ENCODE peak calls at places on chromosomes 5 and 9, in five cellular contexts. U is AG04450, J is body of pancreas, T is K562, W is heart right ventricle. Z is an unnamed sample.

GRCh38 chr9:119959846-119960545 is 590.8 kb upstream of the BRINP1 start:
- DNase-seq in U (no peak), J (no peak), T (no peak), W (peak; percentile 14), Z (no peak)

GRCh38 chr5:73451218-73452130 is 2.9 kb upstream of the FOXD1 start:
- DNase-seq in U (no peak), J (peak; percentile 75), T (peak; percentile 73), W (peak; percentile 36), Z (peak; percentile 66)

GRCh38 chr9:35357826-35358225 is 132.1 kb upstream of the RUSC2 start:
- DNase-seq in U (no peak), J (no peak), T (no peak), W (no peak), Z (no peak)

GRCh38 chr5:10355071-10355889 is 1.8 kb downstream of the MARCHF6 start:
- DNase-seq in U (no peak), J (no peak), T (no peak), W (no peak), Z (no peak)

GRCh38 chr5:11609570-11610322 is 294.5 kb downstream of the CTNND2 start:
- DNase-seq in U (no peak), J (no peak), T (no peak), W (no peak), Z (no peak)

GRCh38 chr5:154830219-154830595 is 20.2 kb downstream of the FAXDC2 start:
- DNase-seq in U (no peak), J (no peak), T (peak; percentile 3), W (no peak), Z (no peak)

GRCh38 chr5:132428811-132429440 is 59.4 kb downstream of the SLC22A5 start:
- DNase-seq in U (no peak), J (no peak), T (no peak), W (no peak), Z (no peak)

GRCh38 chr5:51518607-51519006 is 135.4 kb downstream of the ISL1 start:
- DNase-seq in U (no peak), J (no peak), T (no peak), W (no peak), Z (no peak)

GRCh38 chr9:122274055-122274454 is 9.4 kb downstream of the MRRF start:
- DNase-seq in U (no peak), J (no peak), T (no peak), W (no peak), Z (no peak)

GRCh38 chr5:176675676-176676360 is 28.5 kb downstream of the TSPAN17 start:
- DNase-seq in U (no peak), J (no peak), T (peak; percentile 63), W (no peak), Z (no peak)

GRCh38 chr5:126069329-126069728 is 353.9 kb upstream of the GRAMD2B start:
- DNase-seq in U (no peak), J (no peak), T (no peak), W (no peak), Z (no peak)

GRCh38 chr5:102713682-102714231 is 41.3 kb upstream of the PAM start:
- DNase-seq in U (no peak), J (no peak), T (no peak), W (no peak), Z (no peak)

GRCh38 chr5:93226202-93226735 is 354.8 kb downstream of the NR2F1-AS1 start:
- DNase-seq in U (no peak), J (no peak), T (no peak), W (no peak), Z (no peak)

DNA sequence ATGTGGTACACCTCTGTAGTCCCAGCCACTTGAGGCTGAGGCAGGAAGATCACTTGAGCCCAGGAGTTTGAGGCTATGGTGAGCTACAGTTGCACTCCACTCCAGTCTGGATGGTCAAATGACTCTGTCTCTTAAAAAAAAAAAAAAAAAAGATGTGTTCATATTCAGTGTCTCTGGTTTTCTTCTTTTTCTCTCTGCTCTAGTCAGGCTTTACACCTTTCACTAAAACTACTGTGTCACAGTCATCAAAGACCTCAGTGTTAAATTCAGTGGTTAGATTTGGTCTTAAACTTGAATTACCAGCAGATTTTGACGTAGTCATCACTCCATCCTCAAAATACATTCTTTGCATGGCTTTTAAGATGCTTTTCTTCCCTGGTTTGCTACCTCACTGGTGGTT is 28.8 kb downstream of the NAA35 start:
- DNase-seq in U (no peak), J (no peak), T (no peak), W (no peak), Z (no peak)
- H3K27ac ChIP-seq in U (no peak overlapping the region), J (no peak overlapping the region), T (no peak overlapping the region), W (no peak overlapping the region), Z (no peak overlapping the region)

DNA sequence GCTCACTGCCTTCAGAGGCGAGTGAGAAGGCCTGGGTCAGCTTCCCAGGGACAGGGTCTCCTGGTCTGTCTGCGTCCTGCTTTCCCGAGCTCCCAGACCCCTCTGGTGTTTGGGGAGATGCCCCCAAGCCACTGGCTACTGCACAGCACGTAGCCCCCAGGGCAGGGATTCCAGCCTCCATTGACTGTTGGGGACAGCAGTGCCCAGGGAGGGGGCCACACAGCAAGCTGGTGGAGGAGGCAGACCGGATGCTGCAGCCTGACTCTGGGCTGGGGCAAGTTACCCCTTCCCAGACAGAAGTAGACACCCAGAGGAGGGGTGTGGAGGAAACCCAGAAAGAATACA is 626 bp upstream of the SARDH start:
- DNase-seq in U (no peak), J (no peak), T (no peak), W (no peak), Z (no peak)
- H3K4me3 ChIP-seq in U (no peak overlapping the region), J (no peak overlapping the region), T (no peak overlapping the region), W (peak overlapping the region; percentile 49), Z (peak overlapping the region; percentile 39)

GRCh38 chr9:128243486-128244415 is 32.1 kb downstream of the GOLGA2 start:
- DNase-seq in U (peak; percentile 16), J (no peak), T (no peak), W (peak; percentile 48), Z (no peak)
- H3K27me3 ChIP-seq in U (no peaks in the 10 kb centered on the region), J (no peaks in the 10 kb centered on the region), T (no peaks in the 10 kb centered on the region), W (no peaks in the 10 kb centered on the region), Z (peaks cover 6% of the 10 kb centered on the region)

GRCh38 chr9:27407491-27407890 is 110.5 kb upstream of the EQTN start:
- DNase-seq in U (no peak), J (no peak), T (no peak), W (no peak), Z (no peak)
- H3K27ac ChIP-seq in U (no peak overlapping the region), J (no peak overlapping the region), T (no peak overlapping the region), W (no peak overlapping the region), Z (no peak overlapping the region)

GRCh38 chr9:106718996-106719395 is 144.0 kb upstream of the ZNF462 start:
- DNase-seq in U (peak; percentile 18), J (no peak), T (no peak), W (no peak), Z (no peak)
- H3K4me3 ChIP-seq in U (no peak overlapping the region), J (no peak overlapping the region), T (no peak overlapping the region), W (no peak overlapping the region), Z (no peak overlapping the region)

GRCh38 chr5:174726916-174727793 is 2.8 kb downstream of the MSX2 start:
- DNase-seq in U (no peak), J (no peak), T (no peak), W (no peak), Z (no peak)

GRCh38 chr5:174725261-174725990 is 1.0 kb downstream of the MSX2 start:
- DNase-seq in U (no peak), J (no peak), T (no peak), W (no peak), Z (no peak)

GRCh38 chr5:174729075-174729680 is 4.8 kb downstream of the MSX2 start:
- DNase-seq in U (no peak), J (no peak), T (no peak), W (no peak), Z (no peak)

GRCh38 chr5:174725991-174726601 is 1.7 kb downstream of the MSX2 start:
- DNase-seq in U (no peak), J (no peak), T (no peak), W (no peak), Z (no peak)

DNA sequence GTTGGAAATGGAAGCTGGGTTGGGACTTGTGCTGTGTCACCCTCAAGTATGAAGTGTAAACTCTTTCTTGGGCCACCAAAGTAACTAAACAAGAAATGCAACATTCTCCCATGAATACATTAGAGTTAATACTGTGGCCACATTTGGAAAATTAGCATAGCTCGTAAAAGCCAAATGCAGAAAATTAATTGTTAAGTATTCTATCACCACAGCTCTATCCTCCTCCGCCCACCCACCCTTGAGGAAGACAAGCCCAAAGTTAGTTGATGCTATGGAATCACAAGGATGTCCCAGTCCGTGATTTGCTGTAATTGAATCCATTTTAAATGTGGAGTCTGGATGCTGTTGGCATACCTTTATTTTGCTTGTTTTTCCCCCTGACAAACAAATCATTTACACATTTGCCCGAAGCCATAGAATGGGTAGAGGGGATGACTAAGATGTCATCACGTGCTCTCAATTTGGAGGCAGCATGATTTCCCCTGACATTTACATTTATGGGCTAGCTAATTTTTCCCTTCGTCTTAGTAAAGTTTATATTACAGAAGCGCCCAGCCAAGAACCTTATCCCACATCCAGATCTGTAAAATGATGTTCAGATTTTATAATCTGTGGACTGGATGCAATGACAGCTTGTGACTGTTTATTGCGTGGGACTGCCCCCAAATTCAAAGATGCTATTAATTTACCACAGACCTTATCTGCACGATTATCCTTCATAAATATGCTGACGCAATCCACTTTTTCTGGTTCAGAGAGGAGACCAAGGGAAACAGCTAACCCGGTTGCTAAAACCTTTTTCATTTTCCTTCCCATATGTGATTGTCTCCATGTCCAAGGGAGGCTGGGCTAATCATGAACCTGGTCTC is 3.6 kb downstream of the MSX2 start:
- DNase-seq in U (no peak), J (no peak), T (no peak), W (no peak), Z (no peak)
- H3K27me3 ChIP-seq in U (peaks cover 34% of the 10 kb centered on the region), J (no peaks in the 10 kb centered on the region), T (peaks cover 23% of the 10 kb centered on the region), W (peaks cover 97% of the 10 kb centered on the region), Z (peaks cover 20% of the 10 kb centered on the region)

DNA sequence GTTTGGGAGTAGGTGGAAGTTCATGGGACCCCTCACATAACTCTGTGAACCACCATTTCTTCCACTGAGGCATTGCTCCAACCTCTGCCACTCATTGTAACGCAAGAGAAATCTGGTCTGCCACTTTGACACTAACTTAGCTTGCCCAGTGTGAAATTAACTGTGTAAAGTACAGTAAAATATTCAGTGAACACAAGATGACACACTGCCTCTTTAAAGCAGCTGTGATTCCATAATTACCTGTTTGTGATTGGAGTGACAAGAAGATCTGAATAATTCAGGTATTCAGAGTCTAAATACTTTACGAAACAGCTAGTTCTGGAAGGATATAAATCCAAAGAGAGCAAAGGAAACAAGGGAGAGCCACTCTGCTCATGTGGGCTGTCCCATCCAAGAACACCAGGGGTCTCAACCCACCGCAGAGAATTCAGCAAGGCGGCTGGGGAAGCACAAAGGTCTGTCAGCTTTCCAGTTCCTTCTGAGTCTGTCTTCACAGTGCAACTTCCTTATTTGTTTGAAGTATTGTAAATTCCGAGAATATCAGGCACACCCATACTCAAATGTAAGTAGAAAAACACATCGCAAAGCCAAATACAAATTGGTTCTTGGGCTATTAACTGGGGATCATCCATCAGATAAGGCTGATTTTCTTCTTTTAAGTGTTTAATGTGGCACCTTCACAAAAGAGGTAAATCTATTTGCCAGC is 86.9 kb downstream of the GNAQ start:
- DNase-seq in U (no peak), J (no peak), T (no peak), W (peak; percentile 34), Z (no peak)
- H3K27ac ChIP-seq in U (no peak overlapping the region), J (peak overlapping the region; percentile 33), T (peak overlapping the region; percentile 40), W (peak overlapping the region; percentile 11), Z (no peak overlapping the region)

Z was measured in CD8-positive, alpha-beta memory T cell.